ENCODE peak calls at places on chromosome 19, in eight cellular contexts. H is HFFc6; F is fibroblast of mammary gland; W is activated T-helper 9 cell treated with anti-CD3 and anti-CD28 coated beads, Interleukin-2, amount 50 U/mL, for 16 hours; E is HS-5; V is AG04450; G is stimulated activated CD4-positive, alpha-beta T cell treated with anti-CD3 and anti-CD28 coated beads, Interleukin-1b, Interleukin-23, amount 100 ng/mL, for 1 hour; J is RWPE2. N is an unnamed sample.

GRCh38 chr19:29831041-29831548 is 19.3 kb downstream of the CCNE1 start:
- DNase-seq in H (no peak), V (no peak), E (no peak), F (no peak), G (no peak), W (peak), J (no peak), N (no peak)

GRCh38 chr19:57282011-57282636 is 1.8 kb downstream of the ZNF460 start:
- DNase-seq in F (no peak), H (no peak), V (no peak), G (no peak), W (no peak), J (no peak), E (no peak), N (no peak)

GRCh38 chr19:1840541-1841115 is 7.7 kb downstream of the REXO1 start:
- DNase-seq in G (no peak), W (no peak), V (no peak), E (no peak), J (no peak), H (no peak), F (no peak), N (no peak)

GRCh38 chr19:42242071-42242511 is 311 bp downstream of the GSK3A start:
- DNase-seq in H (no peak), J (no peak), G (no peak), W (peak), E (no peak), F (no peak), V (no peak), N (no peak)

GRCh38 chr19:48970923-48971395 is 5.8 kb downstream of the FTL start:
- DNase-seq in H (peak), W (peak), F (peak), J (no peak), V (no peak), E (no peak), G (peak), N (peak)

GRCh38 chr19:39398297-39398864 is 7.2 kb downstream of the MED29 start:
- DNase-seq in J (peak), W (peak), E (no peak), V (no peak), F (peak), G (no peak), H (peak), N (peak)

GRCh38 chr19:51664997-51665396 is 18.4 kb upstream of the SIGLEC14 start:
- DNase-seq in F (peak), H (peak), G (no peak), V (no peak), E (no peak), J (no peak), W (no peak), N (no peak)

GRCh38 chr19:18478545-18479311 is 40.8 kb upstream of the ISYNA1 start:
- DNase-seq in F (peak), W (peak), G (no peak), J (peak), E (peak), V (peak), H (peak), N (peak)

GRCh38 chr19:3366104-3366760 is at the start of gene NFIC:
- DNase-seq in W (peak), G (no peak), J (peak), H (peak), V (no peak), F (peak), E (peak), N (peak)

GRCh38 chr19:46372901-46373572 is 26.1 kb downstream of the PPP5C start:
- DNase-seq in G (no peak), H (no peak), J (peak), V (no peak), E (no peak), F (peak), W (no peak), N (peak)

GRCh38 chr19:3642987-3643386 is 16.4 kb upstream of the CACTIN start:
- DNase-seq in F (no peak), G (no peak), V (no peak), J (no peak), W (no peak), E (no peak), H (no peak), N (no peak)